ENCODE peak calls at places on chromosomes 7 and 10, in five cellular contexts. L is HCT116, Q is AG04450, R is H9, Z is esophagus muscularis mucosa. O is an unnamed sample.

GRCh38 chr7:85184599-85185354 is 2.1 kb downstream of the SEMA3D start:
- DNase-seq in L (no peak), Q (no peak), R (peak), Z (no peak), O (peak)

GRCh38 chr7:49038821-49039358 is 114.5 kb downstream of the CDC14C start:
- DNase-seq in L (no peak), Q (no peak), R (no peak), Z (no peak), O (no peak)

GRCh38 chr10:132789659-132790148 is 3.8 kb upstream of the NKX6-2 start:
- DNase-seq in L (no peak), Q (no peak), R (no peak), Z (no peak), O (no peak)

GRCh38 chr7:38316733-38317360 is 43.4 kb upstream of the TARP start:
- DNase-seq in L (no peak), Q (no peak), R (no peak), Z (no peak), O (no peak)

GRCh38 chr10:88386878-88387773 is 196.0 kb downstream of the RNLS start:
- DNase-seq in L (peak), Q (peak), R (peak), Z (no peak), O (no peak)

GRCh38 chr7:109003742-109004141 is 434.1 kb downstream of the DNAJB9 start:
- DNase-seq in L (no peak), Q (no peak), R (no peak), Z (no peak), O (no peak)

GRCh38 chr10:65754112-65754511 is 1171.7 kb upstream of the LRRTM3 start:
- DNase-seq in L (no peak), Q (no peak), R (no peak), Z (no peak), O (no peak)

GRCh38 chr10:88004451-88004850 is 141.0 kb downstream of the PTEN start:
- DNase-seq in L (no peak), Q (no peak), R (no peak), Z (no peak), O (no peak)

GRCh38 chr10:47361293-47361692 is 13.1 kb downstream of the RBP3 start:
- DNase-seq in L (peak), Q (no peak), R (peak), Z (no peak), O (no peak)

GRCh38 chr10:35780970-35781642 is 139.0 kb upstream of the FZD8 start:
- DNase-seq in L (no peak), Q (no peak), R (no peak), Z (no peak), O (no peak)

GRCh38 chr10:71597821-71598498 is 121.6 kb downstream of the C10orf105 start:
- DNase-seq in L (no peak), Q (no peak), R (no peak), Z (no peak), O (no peak)

GRCh38 chr7:12692035-12692434 is 4.6 kb downstream of the ARL4A start:
- DNase-seq in L (no peak), Q (no peak), R (no peak), Z (no peak), O (no peak)

GRCh38 chr10:5861269-5862031 is 28.2 kb downstream of the ANKRD16 start:
- DNase-seq in L (peak), Q (peak), R (no peak), Z (no peak), O (no peak)

GRCh38 chr10:92965314-92965713 is 95.3 kb upstream of the CYP26C1 start:
- DNase-seq in L (peak), Q (no peak), R (no peak), Z (no peak), O (no peak)

GRCh38 chr10:1674501-1674900 is 62.8 kb downstream of the ADARB2 start:
- DNase-seq in L (no peak), Q (no peak), R (no peak), Z (no peak), O (no peak)

GRCh38 chr10:97454330-97455036 is 8.5 kb downstream of the ZDHHC16 start:
- DNase-seq in L (no peak), Q (no peak), R (no peak), Z (no peak), O (no peak)

GRCh38 chr10:93461807-93462178 is 20.3 kb downstream of the MYOF start:
- DNase-seq in L (peak), Q (no peak), R (no peak), Z (no peak), O (no peak)

GRCh38 chr7:33952824-33953223 is 47.5 kb downstream of the BMPER start:
- DNase-seq in L (no peak), Q (no peak), R (no peak), Z (peak), O (no peak)

GRCh38 chr10:14414901-14415300 is 84.2 kb upstream of the FRMD4A start:
- DNase-seq in L (no peak), Q (peak), R (no peak), Z (no peak), O (no peak)

GRCh38 chr10:90969947-90970673 is 49.2 kb upstream of the ANKRD1 start:
- DNase-seq in L (no peak), Q (peak), R (no peak), Z (no peak), O (no peak)

GRCh38 chr10:31961675-31962074 is 33.0 kb upstream of the ARHGAP12 start:
- DNase-seq in L (no peak), Q (no peak), R (no peak), Z (no peak), O (no peak)

GRCh38 chr10:78742730-78743615 is 325.8 kb upstream of the ZMIZ1 start:
- DNase-seq in L (no peak), Q (no peak), R (no peak), Z (no peak), O (no peak)

GRCh38 chr10:74488907-74489306 is 337.5 kb upstream of the KAT6B start:
- DNase-seq in L (no peak), Q (no peak), R (no peak), Z (no peak), O (no peak)

GRCh38 chr7:108403597-108404217 is 52.5 kb downstream of the NRCAM start:
- DNase-seq in L (no peak), Q (no peak), R (no peak), Z (peak), O (no peak)

GRCh38 chr10:126223512-126224067 is 164.7 kb downstream of the ADAM12 start:
- DNase-seq in L (no peak), Q (no peak), R (no peak), Z (peak), O (no peak)

GRCh38 chr10:132848306-132848705 is 62.4 kb upstream of the NKX6-2 start:
- DNase-seq in L (no peak), Q (no peak), R (peak), Z (no peak), O (no peak)

GRCh38 chr7:98265841-98266271 is 13.8 kb upstream of the TECPR1 start:
- DNase-seq in L (no peak), Q (no peak), R (no peak), Z (no peak), O (no peak)

GRCh38 chr10:88297103-88297502 is 286.0 kb downstream of the RNLS start:
- DNase-seq in L (no peak), Q (no peak), R (no peak), Z (no peak), O (no peak)

GRCh38 chr7:21767300-21767900 is 178.3 kb downstream of the CDCA7L start:
- DNase-seq in L (peak), Q (no peak), R (peak), Z (no peak), O (no peak)

GRCh38 chr10:132329565-132330485 is 2.2 kb upstream of the LRRC27 start:
- DNase-seq in L (no peak), Q (no peak), R (no peak), Z (no peak), O (no peak)

GRCh38 chr10:117449636-117450035 is 74.4 kb upstream of the PDZD8 start:
- DNase-seq in L (peak), Q (no peak), R (no peak), Z (no peak), O (no peak)

GRCh38 chr10:15815242-15815885 is 44.9 kb downstream of the MINDY3 start:
- DNase-seq in L (no peak), Q (no peak), R (no peak), Z (no peak), O (no peak)

GRCh38 chr10:88080213-88080612 is 216.8 kb downstream of the PTEN start:
- DNase-seq in L (no peak), Q (no peak), R (no peak), Z (no peak), O (no peak)

GRCh38 chr7:2151235-2151634 is 81.5 kb downstream of the MAD1L1 start:
- DNase-seq in L (no peak), Q (no peak), R (no peak), Z (no peak), O (no peak)

GRCh38 chr10:85048644-85049043 is 720.3 kb downstream of the CCSER2 start:
- DNase-seq in L (no peak), Q (no peak), R (no peak), Z (no peak), O (no peak)

GRCh38 chr7:48098846-48099245 is 9.8 kb downstream of the UPP1 start:
- DNase-seq in L (no peak), Q (no peak), R (no peak), Z (no peak), O (no peak)

DNA sequence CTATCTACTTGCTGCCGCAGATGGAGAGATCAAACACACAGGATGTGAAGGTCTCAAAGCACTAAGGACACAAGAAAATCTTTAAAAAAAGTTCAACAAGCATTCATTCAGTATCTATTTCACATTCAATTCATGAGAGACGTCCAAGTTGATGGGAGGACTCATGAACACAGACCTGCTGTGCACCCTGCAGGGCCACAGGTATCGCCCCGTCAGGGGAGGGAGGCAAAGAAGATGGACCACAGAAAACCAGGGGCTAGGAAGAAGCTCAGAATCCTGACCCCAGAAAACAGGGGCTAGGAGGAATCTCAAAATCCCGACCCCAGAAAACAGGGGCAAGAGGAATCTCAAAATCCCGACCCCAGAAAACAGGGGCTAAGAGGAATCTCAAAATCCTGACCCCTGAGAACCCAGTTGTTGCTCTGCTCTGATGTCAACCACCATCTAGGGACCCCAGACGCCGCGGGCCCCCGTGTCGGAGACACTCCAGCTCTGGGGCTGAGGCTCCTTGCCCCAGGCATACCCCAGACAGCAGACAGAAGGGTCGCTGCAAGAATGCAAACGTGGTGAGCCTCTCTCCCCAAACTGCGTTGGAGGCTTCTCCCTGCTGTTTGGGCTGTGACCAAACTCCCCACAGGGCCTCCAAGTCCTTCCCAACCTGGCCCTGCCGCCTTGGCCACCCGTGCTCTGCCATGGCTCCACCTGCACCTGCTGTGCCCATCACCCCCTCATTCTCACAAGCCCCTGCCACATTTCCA is 197.6 kb downstream of the DIP2C start:
- DNase-seq in L (no peak), Q (no peak), R (no peak), Z (no peak), O (no peak)
- H3K27ac ChIP-seq in L (no peak), Q (no peak), R (no peak), Z (peak), O (no peak)

GRCh38 chr7:155167706-155168365 is 97.7 kb downstream of the HTR5A start:
- DNase-seq in L (no peak), Q (no peak), R (no peak), Z (peak), O (no peak)

GRCh38 chr7:155163696-155164095 is 93.6 kb downstream of the HTR5A start:
- DNase-seq in L (no peak), Q (no peak), R (no peak), Z (peak), O (no peak)

GRCh38 chr7:155166673-155167370 is 96.7 kb downstream of the HTR5A start:
- DNase-seq in L (peak), Q (peak), R (no peak), Z (peak), O (no peak)

GRCh38 chr7:155164316-155164715 is 94.2 kb downstream of the HTR5A start:
- DNase-seq in L (no peak), Q (no peak), R (no peak), Z (peak), O (no peak)

DNA sequence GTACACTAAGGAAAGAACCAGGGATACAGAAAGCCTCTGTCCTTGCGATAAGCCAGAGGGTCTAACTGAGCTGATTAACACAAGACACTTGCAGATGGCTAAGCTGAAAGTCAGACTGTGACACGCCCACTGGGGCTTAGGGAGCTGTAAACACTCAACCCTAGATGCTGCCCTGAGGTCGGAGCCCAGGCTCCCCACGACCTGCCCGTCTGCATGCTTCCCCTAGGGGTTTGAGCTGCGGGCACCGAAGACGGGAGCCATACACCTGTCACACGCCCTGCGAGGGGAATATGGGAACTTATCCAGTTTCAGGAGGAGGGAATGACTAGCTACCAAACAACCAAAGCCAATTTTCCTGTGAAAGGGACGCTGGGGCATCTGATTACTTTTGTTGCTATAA is 96.0 kb downstream of the HTR5A start:
- DNase-seq in L (no peak), Q (no peak), R (no peak), Z (peak), O (no peak)
- H3K27ac ChIP-seq in L (no peak), Q (peak), R (no peak), Z (no peak), O (no peak)

GRCh38 chr7:100865372-100865911 is 1.7 kb upstream of the TRIP6 start:
- DNase-seq in L (peak), Q (no peak), R (peak), Z (no peak), O (no peak)
- H3K27ac ChIP-seq in L (peak), Q (no peak), R (no peak), Z (peak), O (peak)

GRCh38 chr7:18530224-18531179 is 35.0 kb downstream of the HDAC9 start:
- DNase-seq in L (no peak), Q (no peak), R (no peak), Z (no peak), O (no peak)
- H3K27ac ChIP-seq in L (no peak), Q (no peak), R (no peak), Z (no peak), O (no peak)

GRCh38 chr7:17444151-17444550 is 145.7 kb downstream of the AHR start:
- DNase-seq in L (no peak), Q (no peak), R (no peak), Z (no peak), O (no peak)
- H3K27ac ChIP-seq in L (no peak), Q (no peak), R (no peak), Z (no peak), O (no peak)

GRCh38 chr10:3090388-3090787 is 23.0 kb downstream of the PFKP start:
- DNase-seq in L (no peak), Q (no peak), R (no peak), Z (no peak), O (no peak)

GRCh38 chr10:3093996-3094395 is 26.6 kb downstream of the PFKP start:
- DNase-seq in L (no peak), Q (no peak), R (no peak), Z (no peak), O (no peak)

GRCh38 chr10:3091346-3091787 is 24.0 kb downstream of the PFKP start:
- DNase-seq in L (peak), Q (peak), R (no peak), Z (no peak), O (no peak)

GRCh38 chr10:3091921-3092320 is 24.6 kb downstream of the PFKP start:
- DNase-seq in L (no peak), Q (no peak), R (no peak), Z (no peak), O (no peak)

GRCh38 chr10:3090914-3091313 is 23.6 kb downstream of the PFKP start:
- DNase-seq in L (peak), Q (no peak), R (no peak), Z (no peak), O (no peak)
- H3K27ac ChIP-seq in L (peak), Q (peak), R (no peak), Z (peak), O (peak)

DNA sequence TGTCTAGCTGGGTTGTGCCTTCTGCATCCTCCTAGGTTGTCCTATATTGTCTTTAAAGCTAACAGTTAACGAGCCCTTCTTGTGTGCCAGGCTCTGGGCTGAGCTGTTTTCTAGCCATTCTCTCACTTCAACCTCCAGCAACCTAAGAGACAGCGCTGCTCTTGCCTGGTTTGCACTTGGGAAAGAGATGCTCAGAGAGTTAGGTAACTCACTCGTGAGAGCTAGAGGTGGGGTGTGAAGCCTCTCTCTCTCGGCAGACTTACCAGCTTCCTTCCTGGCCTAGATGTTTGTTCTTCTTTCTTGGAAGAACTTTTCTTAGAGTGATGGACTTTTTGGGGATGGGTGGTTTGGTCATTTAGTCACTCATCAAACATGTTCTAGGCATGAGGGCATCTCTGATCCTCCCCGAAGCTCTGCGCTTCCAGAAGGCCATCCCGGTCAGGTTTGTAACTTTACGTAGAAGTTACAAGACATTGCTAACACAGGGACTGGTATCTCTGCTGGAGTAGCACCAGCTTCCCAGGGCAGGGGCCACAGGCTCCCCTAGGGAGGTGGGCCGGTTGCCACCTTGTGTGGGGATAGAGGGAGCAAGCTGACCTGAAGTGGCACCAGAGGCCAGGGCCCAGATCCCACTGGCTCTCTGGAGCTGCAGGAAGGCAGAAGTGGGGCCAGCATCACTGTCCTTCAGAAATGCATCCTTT is 14.3 kb downstream of the TSPAN15 start:
- DNase-seq in L (no peak), Q (no peak), R (no peak), Z (no peak), O (no peak)
- H3K27ac ChIP-seq in L (no peak), Q (no peak), R (no peak), Z (peak), O (no peak)

GRCh38 chr7:129779602-129780256 is 168.2 kb downstream of the NRF1 start:
- DNase-seq in L (peak), Q (no peak), R (no peak), Z (no peak), O (no peak)

GRCh38 chr7:129781856-129782256 is 170.3 kb downstream of the NRF1 start:
- DNase-seq in L (no peak), Q (no peak), R (peak), Z (no peak), O (no peak)

GRCh38 chr7:129778770-129779601 is 167.5 kb downstream of the NRF1 start:
- DNase-seq in L (no peak), Q (no peak), R (no peak), Z (no peak), O (no peak)

GRCh38 chr7:129781128-129781855 is 169.8 kb downstream of the NRF1 start:
- DNase-seq in L (peak), Q (no peak), R (no peak), Z (no peak), O (no peak)

DNA sequence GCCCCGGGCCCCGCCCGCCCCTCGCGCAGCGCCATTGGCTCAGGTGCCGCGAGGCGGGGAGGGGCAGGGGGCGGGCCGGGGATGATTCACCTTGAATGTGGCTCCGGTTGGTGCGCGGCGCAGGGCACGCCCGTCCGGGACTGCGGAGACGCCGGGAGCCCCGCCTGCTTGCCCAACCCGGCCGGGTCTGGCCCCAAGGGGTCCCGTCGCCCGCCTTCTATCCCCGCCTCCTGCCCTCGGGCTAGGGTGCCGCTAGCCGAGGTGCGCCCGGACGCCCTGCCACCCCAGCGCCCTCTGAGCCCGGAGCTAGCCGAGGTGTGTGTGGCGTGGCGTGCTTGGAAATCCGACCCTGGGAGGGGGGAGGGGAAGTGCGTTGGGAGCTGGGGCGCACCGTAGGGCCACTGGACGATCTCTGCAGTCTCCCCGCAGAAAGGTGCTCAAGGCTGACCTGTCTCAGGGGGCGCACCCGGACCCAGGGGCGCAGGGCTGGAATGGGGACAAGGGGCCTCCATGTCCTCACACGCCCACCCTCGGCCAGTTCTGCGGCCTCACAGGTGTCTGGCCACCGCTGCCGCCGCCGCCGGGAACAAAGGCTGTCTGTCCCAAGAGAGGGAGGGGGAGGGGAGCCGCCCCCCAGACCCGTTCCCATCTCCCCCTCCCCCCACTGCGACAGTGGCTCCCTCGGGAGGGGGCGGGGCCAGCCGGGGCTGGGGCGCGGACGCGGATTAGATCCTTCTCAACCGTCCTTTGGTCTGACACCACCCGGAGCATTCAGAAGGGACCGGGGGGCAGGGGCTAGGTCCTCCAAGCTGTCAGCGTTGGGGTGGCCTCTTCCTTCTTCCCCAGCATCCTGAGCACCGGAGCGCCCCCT is 169.0 kb downstream of the NRF1 start:
- DNase-seq in L (peak), Q (no peak), R (peak), Z (no peak), O (no peak)
- H3K27ac ChIP-seq in L (peak), Q (no peak), R (no peak), Z (no peak), O (no peak)